ENCODE peak calls at places on chromosomes 7 and 10, in five cellular contexts. C, J, X, Y and O are unnamed samples.

GRCh38 chr7:98995523-98996161 is 117.3 kb downstream of the TRRAP start:
- DNase-seq in J (no peak), X (no peak), C (no peak), Y (no peak), O (no peak)

GRCh38 chr7:6530626-6531491 is 20.4 kb downstream of the GRID2IP start:
- DNase-seq in X (no peak), Y (peak), J (peak), C (no peak), O (no peak)

GRCh38 chr10:119217937-119218579 is 10.7 kb downstream of the GRK5 start:
- DNase-seq in J (no peak), Y (no peak), C (no peak), X (peak), O (no peak)

GRCh38 chr10:123272171-123272570 is 118.0 kb downstream of the BUB3 start:
- DNase-seq in Y (no peak), J (no peak), X (no peak), C (no peak), O (no peak)

GRCh38 chr7:38975944-38976392 is 1.7 kb upstream of the POU6F2 start:
- DNase-seq in C (no peak), J (peak), Y (no peak), X (peak), O (no peak)

GRCh38 chr10:80046629-80047441 is 31.6 kb upstream of the TMEM254 start:
- DNase-seq in C (peak), X (peak), Y (peak), J (peak), O (no peak)

GRCh38 chr7:147540743-147541142 is 1049.8 kb upstream of the C7orf33 start:
- DNase-seq in J (no peak), Y (no peak), X (no peak), C (no peak), O (no peak)

GRCh38 chr7:134660242-134660785 is 13.7 kb downstream of the BPGM start:
- DNase-seq in X (peak), C (no peak), J (no peak), Y (no peak), O (no peak)

GRCh38 chr7:19262794-19263193 is 117.6 kb upstream of the FERD3L start:
- DNase-seq in X (no peak), C (no peak), J (no peak), Y (no peak), O (no peak)

GRCh38 chr7:25515876-25516275 is 287.6 kb upstream of the NPVF start:
- DNase-seq in X (no peak), Y (no peak), C (no peak), J (no peak), O (no peak)

GRCh38 chr7:2688409-2689342 is 674 bp downstream of the AMZ1 start:
- DNase-seq in Y (no peak), X (peak), C (no peak), J (peak), O (peak)

GRCh38 chr7:96316949-96317348 is 4.9 kb downstream of the SLC25A13 start:
- DNase-seq in Y (no peak), C (no peak), J (no peak), X (no peak), O (no peak)

GRCh38 chr7:151039850-151040548 is 8.3 kb upstream of the ASIC3 start:
- DNase-seq in X (no peak), Y (no peak), C (no peak), J (peak), O (no peak)

GRCh38 chr10:59047957-59048618 is 128.4 kb upstream of the PHYHIPL start:
- DNase-seq in X (no peak), Y (no peak), J (no peak), C (no peak), O (peak)

GRCh38 chr7:43490016-43490415 is 92.9 kb upstream of the STK17A start:
- DNase-seq in J (no peak), C (no peak), Y (no peak), X (peak), O (no peak)

GRCh38 chr7:156156734-156157408 is 344.6 kb upstream of the SHH start:
- DNase-seq in J (peak), X (peak), Y (no peak), C (no peak), O (no peak)

GRCh38 chr10:105506258-105506657 is 865.2 kb downstream of the SORCS3 start:
- DNase-seq in J (no peak), X (no peak), C (no peak), Y (no peak), O (no peak)

GRCh38 chr10:70960316-70960715 is 72.0 kb upstream of the PCBD1 start:
- DNase-seq in C (no peak), J (no peak), X (no peak), Y (no peak), O (no peak)

GRCh38 chr10:112295853-112296830 is 12.9 kb downstream of the TECTB start:
- DNase-seq in C (no peak), Y (no peak), X (no peak), J (peak), O (no peak)

GRCh38 chr10:114309111-114309651 is 70.1 kb downstream of the VWA2 start:
- DNase-seq in J (no peak), C (no peak), X (peak), Y (no peak), O (no peak)

GRCh38 chr10:79488303-79488702 is 24.0 kb upstream of the EIF5AL1 start:
- DNase-seq in J (no peak), X (peak), Y (no peak), C (peak), O (no peak)

GRCh38 chr10:17764142-17764541 is 12.1 kb downstream of the TMEM236 start:
- DNase-seq in X (no peak), J (no peak), Y (no peak), C (no peak), O (no peak)

GRCh38 chr10:132107211-132107946 is 41.6 kb downstream of the JAKMIP3 start:
- DNase-seq in X (no peak), Y (no peak), C (no peak), J (no peak), O (no peak)

GRCh38 chr10:97333351-97333600 is 1.3 kb downstream of the FRAT2 start:
- DNase-seq in Y (no peak), X (peak), J (peak), C (no peak), O (no peak)

GRCh38 chr7:16554518-16555236 is 28.1 kb downstream of the LRRC72 start:
- DNase-seq in J (no peak), C (no peak), X (no peak), Y (no peak), O (no peak)

GRCh38 chr7:39413866-39414668 is 152.1 kb upstream of the YAE1 start:
- DNase-seq in Y (peak), X (peak), J (peak), C (no peak), O (peak)

GRCh38 chr10:85946713-85947326 is 419.8 kb downstream of the GRID1 start:
- DNase-seq in J (no peak), Y (no peak), X (no peak), C (no peak), O (peak)

GRCh38 chr7:100102950-100103840 is 1.8 kb downstream of the AP4M1 start:
- DNase-seq in X (peak), C (no peak), J (peak), Y (no peak), O (no peak)

GRCh38 chr7:120273476-120273975 is 551 bp downstream of the KCND2 start:
- DNase-seq in J (peak), Y (no peak), C (no peak), X (peak), O (peak)

DNA sequence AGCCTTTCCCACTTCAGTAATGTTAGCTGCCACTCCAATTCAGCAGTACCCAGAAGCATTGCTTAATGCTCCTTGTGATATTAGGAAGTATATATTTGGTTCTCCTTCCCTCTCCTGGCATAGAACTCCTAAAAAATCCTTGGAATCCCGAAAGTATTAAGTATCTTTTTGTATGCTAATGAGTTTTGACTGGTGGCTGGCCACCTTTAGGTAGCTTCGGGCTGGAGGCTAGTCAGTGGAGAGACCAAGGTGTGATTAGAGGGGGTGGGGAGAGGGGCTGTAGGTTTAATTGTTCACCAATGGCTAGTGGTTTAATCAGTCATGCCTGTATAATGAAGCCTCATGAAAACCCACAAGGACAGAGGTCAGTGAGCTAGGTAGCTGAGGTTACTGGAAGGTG is 12.2 kb downstream of the COMTD1 start:
- DNase-seq in X (no peak), C (no peak), J (no peak), Y (no peak), O (no peak)
- H3K4me3 ChIP-seq in X (no peak), C (no peak), J (no peak), Y (no peak), O (no peak)

DNA sequence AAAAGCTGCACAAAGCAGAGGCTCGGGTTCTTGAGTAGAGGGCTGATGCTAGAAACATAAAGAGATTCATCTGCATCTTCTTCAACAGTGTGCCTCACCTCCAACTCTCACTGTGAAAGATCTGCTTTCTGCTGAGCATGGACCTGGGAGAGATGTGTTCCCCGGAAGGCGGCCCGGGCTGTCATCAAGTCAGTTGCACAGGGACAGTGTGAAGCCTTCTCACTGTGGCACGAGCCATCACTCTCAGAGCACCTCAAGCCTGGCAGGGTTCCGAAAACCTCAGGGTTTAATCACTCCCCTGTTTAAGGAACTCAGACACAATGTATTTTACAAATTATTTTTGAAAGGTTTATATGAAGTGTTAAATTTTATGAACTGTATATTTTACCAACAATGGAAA is 98.7 kb downstream of the RBM20 start:
- DNase-seq in C (no peak), J (no peak), X (no peak), Y (no peak), O (no peak)
- H3K4me3 ChIP-seq in C (no peak), J (no peak), X (no peak), Y (peak), O (no peak)

GRCh38 chr10:68301790-68302502 is 29.9 kb upstream of the HNRNPH3 start:
- DNase-seq in Y (no peak), J (peak), C (peak), X (peak), O (peak)

GRCh38 chr10:68303849-68304412 is 27.9 kb upstream of the HNRNPH3 start:
- DNase-seq in X (no peak), J (no peak), Y (no peak), C (no peak), O (no peak)

GRCh38 chr10:68302871-68303270 is 29.0 kb upstream of the HNRNPH3 start:
- DNase-seq in J (no peak), Y (no peak), X (no peak), C (no peak), O (no peak)

GRCh38 chr10:68302503-68302823 is 29.4 kb upstream of the HNRNPH3 start:
- DNase-seq in X (no peak), J (no peak), Y (no peak), C (no peak), O (no peak)

GRCh38 chr10:68305889-68306288 is 26.0 kb upstream of the HNRNPH3 start:
- DNase-seq in J (no peak), Y (no peak), X (no peak), C (no peak), O (no peak)
- H3K4me3 ChIP-seq in J (no peak), Y (no peak), X (no peak), C (no peak), O (no peak)

GRCh38 chr10:50651808-50652207 is 28.1 kb upstream of the SGMS1 start:
- DNase-seq in X (no peak), J (no peak), C (no peak), Y (no peak), O (no peak)
- H3K4me3 ChIP-seq in X (no peak), J (no peak), C (no peak), Y (no peak), O (no peak)

GRCh38 chr10:133356549-133356948 is 1.3 kb downstream of the FUOM start:
- DNase-seq in J (no peak), Y (no peak), X (no peak), C (no peak), O (no peak)
- H3K4me3 ChIP-seq in J (peak), Y (peak), X (no peak), C (peak), O (peak)

DNA sequence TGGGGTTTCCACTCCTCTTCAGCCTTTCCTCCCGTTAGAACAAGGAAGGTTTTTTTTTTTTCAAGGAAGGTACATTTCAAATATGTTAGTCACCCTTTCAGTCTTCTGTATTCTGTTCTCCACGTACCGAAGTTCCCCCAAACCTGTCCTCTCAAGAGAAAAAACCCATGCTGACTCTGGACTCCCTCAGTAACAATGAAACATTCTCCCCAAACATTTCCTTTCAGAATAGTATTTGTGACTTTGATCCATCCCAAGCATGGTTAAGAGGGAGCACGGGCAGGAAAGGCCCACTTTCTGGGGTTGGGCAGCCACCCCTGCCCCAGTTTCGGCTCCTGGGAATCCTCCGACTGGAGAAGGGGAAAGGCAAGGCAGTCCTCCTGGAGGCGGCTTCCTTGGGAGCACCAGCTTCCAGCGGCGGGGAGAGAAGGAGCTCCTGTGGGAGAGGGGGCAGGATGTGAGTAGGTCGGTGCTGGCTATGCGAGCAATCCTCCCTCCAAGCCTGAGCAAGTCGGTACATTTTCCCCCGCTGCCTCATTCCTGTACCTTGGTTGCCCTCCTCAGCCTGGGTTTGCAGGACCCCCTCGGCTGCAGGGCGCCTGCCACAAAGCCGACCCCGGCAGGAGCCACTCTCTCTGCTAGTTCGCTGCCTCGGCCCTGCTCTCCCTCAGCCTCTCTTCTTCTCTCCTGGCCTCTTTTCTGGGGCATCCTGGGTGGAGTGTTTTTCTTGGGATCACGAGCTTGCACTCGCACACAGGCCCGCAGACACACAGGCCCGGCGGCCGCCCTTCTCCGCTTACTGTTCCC is 2.1 kb upstream of the HOXA1 start:
- DNase-seq in J (no peak), X (peak), Y (no peak), C (no peak), O (no peak)
- H3K4me3 ChIP-seq in J (no peak), X (peak), Y (no peak), C (no peak), O (no peak)

GRCh38 chr7:30032310-30033125 is 4.3 kb downstream of the PLEKHA8 start:
- DNase-seq in Y (no peak), X (peak), J (peak), C (peak), O (no peak)
- H3K4me3 ChIP-seq in Y (no peak), X (no peak), J (no peak), C (no peak), O (no peak)

GRCh38 chr10:19638873-19639233 is 177.4 kb upstream of the PLXDC2 start:
- DNase-seq in Y (no peak), J (no peak), X (no peak), C (no peak), O (no peak)
- H3K4me3 ChIP-seq in Y (no peak), J (no peak), X (peak), C (no peak), O (no peak)

GRCh38 chr7:22860784-22861482 is 38.3 kb upstream of the TOMM7 start:
- DNase-seq in J (peak), Y (no peak), X (no peak), C (no peak), O (no peak)

GRCh38 chr7:22858274-22858639 is 35.6 kb upstream of the TOMM7 start:
- DNase-seq in J (no peak), X (no peak), Y (no peak), C (no peak), O (no peak)

GRCh38 chr7:22859676-22860290 is 37.1 kb upstream of the TOMM7 start:
- DNase-seq in Y (no peak), C (no peak), X (peak), J (no peak), O (no peak)

GRCh38 chr7:22860337-22860736 is 37.7 kb upstream of the TOMM7 start:
- DNase-seq in Y (no peak), X (no peak), C (no peak), J (no peak), O (no peak)

DNA sequence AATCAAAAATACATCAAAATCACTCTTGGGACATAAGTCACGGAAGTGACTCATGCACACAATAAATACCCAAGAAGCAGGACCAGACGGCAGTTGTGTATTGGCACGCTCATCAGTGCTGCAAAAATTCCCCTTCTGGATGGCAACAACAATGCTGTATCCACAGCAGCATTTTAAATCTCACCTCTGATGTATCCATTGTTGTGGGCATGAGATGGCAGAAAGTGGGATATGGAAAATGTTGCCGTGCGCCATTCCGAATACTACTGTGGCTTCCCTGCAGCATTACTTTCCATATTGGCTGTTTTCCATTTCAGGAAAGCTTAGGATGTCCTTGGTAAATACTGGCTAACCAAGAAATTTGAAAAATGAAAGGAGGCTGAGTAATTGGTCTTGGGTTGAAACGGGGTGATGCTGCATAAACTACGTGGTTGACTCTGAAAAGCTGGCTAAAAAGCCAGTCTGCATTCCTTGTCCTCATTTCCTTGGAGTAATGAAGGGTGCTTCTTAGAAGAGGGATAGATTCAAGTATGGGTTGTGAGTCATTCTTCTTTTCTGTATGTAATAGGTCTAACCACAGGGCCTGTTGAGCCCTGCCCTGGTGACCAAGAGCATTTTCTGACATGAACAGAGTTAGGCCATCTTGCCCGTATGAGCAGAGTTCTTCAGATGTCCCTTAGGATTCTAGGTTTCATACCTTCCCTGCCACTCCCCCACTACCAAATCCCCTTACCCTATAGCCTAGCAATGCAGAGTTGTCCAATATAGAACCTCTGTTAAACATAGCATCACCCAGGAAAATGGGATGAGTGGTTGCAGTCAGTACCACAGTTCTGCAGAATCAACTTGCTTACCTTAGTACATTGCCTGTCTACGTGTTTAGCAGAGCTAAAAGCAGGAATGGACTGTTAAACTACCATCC is 36.3 kb upstream of the TOMM7 start:
- DNase-seq in X (peak), C (peak), J (no peak), Y (no peak), O (no peak)
- H3K4me3 ChIP-seq in X (no peak), C (no peak), J (no peak), Y (no peak), O (no peak)

GRCh38 chr7:1460757-1461639 is 1.7 kb upstream of the MICALL2 start:
- DNase-seq in J (no peak), X (peak), Y (no peak), C (no peak), O (no peak)
- H3K4me3 ChIP-seq in J (peak), X (peak), Y (no peak), C (no peak), O (peak)